ENCODE peak calls at places on chromosomes 5 and 9, in four cellular contexts. One of them, this sample, is unnamed. For H3K9me3, the result is how much of the 10 kb centered on the place peaks cover.

GRCh38 chr9:93667006-93667405 is 90.6 kb downstream of the PHF2 start:
- DNase-seq in body of pancreas: peak
- DNase-seq in right lobe of liver: peak
- DNase-seq in tibial artery: peak
- DNase-seq in this sample: no peak

GRCh38 chr5:156479864-156480263 is 152.9 kb downstream of the SGCD start:
- DNase-seq in body of pancreas: no peak
- DNase-seq in right lobe of liver: no peak
- DNase-seq in tibial artery: no peak
- DNase-seq in this sample: no peak

GRCh38 chr9:33044677-33045282 is 19.7 kb downstream of the DNAJA1 start:
- DNase-seq in body of pancreas: peak
- DNase-seq in right lobe of liver: peak
- DNase-seq in tibial artery: no peak
- DNase-seq in this sample: no peak

GRCh38 chr9:37283730-37284235 is 138.7 kb upstream of the GRHPR start:
- DNase-seq in body of pancreas: no peak
- DNase-seq in right lobe of liver: no peak
- DNase-seq in tibial artery: no peak
- DNase-seq in this sample: no peak

GRCh38 chr5:139644646-139645494 is 3.3 kb upstream of the CXXC5 start:
- DNase-seq in body of pancreas: no peak
- DNase-seq in right lobe of liver: peak
- DNase-seq in tibial artery: peak
- DNase-seq in this sample: no peak

GRCh38 chr5:74851026-74851425 is 15.2 kb downstream of the FAM169A start:
- DNase-seq in body of pancreas: no peak
- DNase-seq in right lobe of liver: no peak
- DNase-seq in tibial artery: no peak
- DNase-seq in this sample: no peak

GRCh38 chr9:966936-967335 is 9.5 kb upstream of the DMRT3 start:
- DNase-seq in body of pancreas: no peak
- DNase-seq in right lobe of liver: no peak
- DNase-seq in tibial artery: no peak
- DNase-seq in this sample: no peak

GRCh38 chr5:176153741-176154140 is 84.5 kb upstream of the SIMC1 start:
- DNase-seq in body of pancreas: no peak
- DNase-seq in right lobe of liver: no peak
- DNase-seq in tibial artery: no peak
- DNase-seq in this sample: no peak

GRCh38 chr9:137813651-137814415 is 63.7 kb upstream of the CACNA1B start:
- DNase-seq in body of pancreas: no peak
- DNase-seq in right lobe of liver: no peak
- DNase-seq in tibial artery: no peak
- DNase-seq in this sample: no peak

DNA sequence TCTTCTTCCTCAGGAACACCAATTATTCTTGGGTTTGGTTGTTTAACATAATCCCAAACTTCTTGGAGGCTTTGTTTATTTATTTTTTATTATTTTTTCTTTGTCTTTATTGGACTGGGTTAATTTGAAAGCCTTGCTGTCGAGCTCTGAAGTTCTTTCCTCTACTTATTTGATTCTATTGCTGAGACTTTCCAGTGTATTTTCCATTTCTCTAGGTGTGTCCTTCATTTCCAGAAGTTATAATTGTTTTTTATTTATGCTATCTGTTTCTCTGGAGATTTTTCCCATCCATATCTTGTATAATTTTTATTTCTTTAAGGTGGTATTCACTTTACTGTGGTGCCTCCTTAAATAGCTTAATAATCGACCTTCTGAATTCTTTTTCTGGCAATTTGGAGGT is 8.8 kb upstream of the RIOK2 start:
- DNase-seq in body of pancreas: no peak
- DNase-seq in right lobe of liver: no peak
- DNase-seq in tibial artery: no peak
- DNase-seq in this sample: no peak
- H3K9me3 ChIP-seq in body of pancreas: under half
- H3K9me3 ChIP-seq in right lobe of liver: under half
- H3K9me3 ChIP-seq in tibial artery: under half
- H3K9me3 ChIP-seq in this sample: under half

GRCh38 chr5:62985749-62986148 is 407.1 kb downstream of the LRRC70 start:
- DNase-seq in body of pancreas: no peak
- DNase-seq in right lobe of liver: no peak
- DNase-seq in tibial artery: no peak
- DNase-seq in this sample: no peak
- H3K9me3 ChIP-seq in body of pancreas: under half
- H3K9me3 ChIP-seq in right lobe of liver: under half
- H3K9me3 ChIP-seq in tibial artery: under half
- H3K9me3 ChIP-seq in this sample: under half

GRCh38 chr5:141422742-141423291 is 2.0 kb downstream of the PCDHGA11 start:
- DNase-seq in body of pancreas: no peak
- DNase-seq in right lobe of liver: no peak
- DNase-seq in tibial artery: no peak
- DNase-seq in this sample: no peak
- H3K9me3 ChIP-seq in body of pancreas: under half
- H3K9me3 ChIP-seq in right lobe of liver: under half
- H3K9me3 ChIP-seq in tibial artery: half or more
- H3K9me3 ChIP-seq in this sample: under half

DNA sequence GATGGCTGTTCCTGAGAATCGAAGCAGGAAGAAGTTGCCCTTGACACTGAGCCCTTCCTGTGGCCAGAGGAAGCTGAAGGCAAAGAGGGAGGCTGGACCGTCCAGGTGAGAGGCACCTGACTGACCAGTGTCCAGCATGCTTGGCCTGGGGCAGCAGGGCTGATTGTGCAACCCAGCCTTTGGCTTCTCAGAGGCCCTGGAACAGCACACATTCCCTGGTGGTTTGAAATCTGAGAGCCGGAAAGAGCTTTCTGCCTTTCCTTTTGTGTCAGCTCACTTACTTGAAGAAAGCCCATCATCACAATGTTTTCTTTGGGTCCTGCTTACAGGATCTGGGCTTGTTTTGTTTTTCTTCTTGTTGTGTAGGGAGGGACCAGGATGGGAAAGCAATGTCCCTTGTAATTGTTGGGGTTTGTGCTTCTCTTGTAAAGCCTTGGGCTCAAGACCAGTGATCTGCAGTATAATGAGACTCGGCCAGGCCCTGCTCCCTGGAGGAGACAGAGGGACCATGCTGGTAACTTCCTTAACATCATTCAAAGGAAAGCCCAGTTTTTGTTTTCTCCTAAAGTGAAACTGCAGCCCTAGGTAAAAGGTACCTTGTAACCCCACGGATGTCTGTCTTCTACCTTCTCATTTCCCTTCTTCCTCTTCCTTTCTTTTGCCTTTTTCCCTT is 213.7 kb downstream of the NXNL2 start:
- DNase-seq in body of pancreas: no peak
- DNase-seq in right lobe of liver: peak
- DNase-seq in tibial artery: peak
- DNase-seq in this sample: no peak
- H3K9me3 ChIP-seq in body of pancreas: under half
- H3K9me3 ChIP-seq in right lobe of liver: under half
- H3K9me3 ChIP-seq in tibial artery: under half
- H3K9me3 ChIP-seq in this sample: under half

GRCh38 chr5:179130101-179130681 is 70.0 kb downstream of the ZNF354C start:
- DNase-seq in body of pancreas: no peak
- DNase-seq in right lobe of liver: no peak
- DNase-seq in tibial artery: peak
- DNase-seq in this sample: no peak
- H3K9me3 ChIP-seq in body of pancreas: under half
- H3K9me3 ChIP-seq in right lobe of liver: under half
- H3K9me3 ChIP-seq in tibial artery: under half
- H3K9me3 ChIP-seq in this sample: under half

GRCh38 chr9:6757132-6757987 is at the start of gene KDM4C:
- DNase-seq in body of pancreas: peak
- DNase-seq in right lobe of liver: peak
- DNase-seq in tibial artery: peak
- DNase-seq in this sample: peak
- H3K9me3 ChIP-seq in body of pancreas: under half
- H3K9me3 ChIP-seq in right lobe of liver: under half
- H3K9me3 ChIP-seq in tibial artery: under half
- H3K9me3 ChIP-seq in this sample: under half

GRCh38 chr5:164881442-164881841 is 1376.0 kb downstream of the MAT2B start:
- DNase-seq in body of pancreas: no peak
- DNase-seq in right lobe of liver: no peak
- DNase-seq in tibial artery: no peak
- DNase-seq in this sample: no peak

GRCh38 chr5:164876793-164877192 is 1371.4 kb downstream of the MAT2B start:
- DNase-seq in body of pancreas: no peak
- DNase-seq in right lobe of liver: no peak
- DNase-seq in tibial artery: no peak
- DNase-seq in this sample: no peak
- H3K9me3 ChIP-seq in body of pancreas: under half
- H3K9me3 ChIP-seq in right lobe of liver: under half
- H3K9me3 ChIP-seq in tibial artery: under half
- H3K9me3 ChIP-seq in this sample: under half

DNA sequence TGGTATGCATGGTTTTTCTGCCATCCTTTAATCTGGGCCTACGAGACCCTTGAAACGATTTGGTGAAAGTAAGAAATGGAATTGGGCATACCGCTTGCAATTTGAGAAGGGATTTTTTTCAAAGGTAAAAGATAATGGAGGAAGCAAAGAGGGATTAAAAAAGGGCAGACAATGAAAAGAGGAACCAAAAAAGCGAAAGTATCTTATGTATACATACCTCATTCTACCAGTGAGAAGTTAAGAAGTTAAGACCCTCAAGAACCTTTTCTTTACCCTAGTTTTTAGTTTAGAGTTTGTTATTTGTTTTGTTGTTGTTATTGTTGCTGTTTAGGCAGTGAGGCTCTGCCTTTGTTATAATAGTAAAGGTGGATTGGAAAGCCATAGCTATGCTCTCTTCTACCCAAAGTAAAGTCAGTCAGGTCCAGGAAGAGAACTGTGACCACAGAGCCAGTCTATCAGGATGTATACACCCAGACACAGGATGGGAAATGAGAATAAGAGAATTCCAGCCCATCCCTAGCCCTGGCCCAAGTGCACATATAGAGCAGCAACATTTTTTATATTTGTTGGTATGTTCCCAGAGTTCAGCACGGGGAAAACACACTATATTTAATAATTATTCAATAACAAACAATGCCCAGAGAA is 166.6 kb downstream of the RFX3 start:
- DNase-seq in body of pancreas: no peak
- DNase-seq in right lobe of liver: no peak
- DNase-seq in tibial artery: no peak
- DNase-seq in this sample: no peak
- H3K9me3 ChIP-seq in body of pancreas: under half
- H3K9me3 ChIP-seq in right lobe of liver: under half
- H3K9me3 ChIP-seq in tibial artery: under half
- H3K9me3 ChIP-seq in this sample: under half